ENCODE peak calls at places on chromosomes 6 and 20, in six cellular contexts. T is GM12878, Y is HepG2, S is upper lobe of left lung, A is A549, H is K562. I is an unnamed sample.

GRCh38 chr6:153117986-153118886 is 12.8 kb downstream of the RGS17 start:
- ATAC-seq in T (peak; percentile 97), Y (no peak), S (peak; percentile 53), A (peak; percentile 97), H (no peak), I (no peak)

GRCh38 chr6:4487538-4487937 is 288.7 kb upstream of the CDYL start:
- ATAC-seq in T (no peak), Y (no peak), S (no peak), A (no peak), H (no peak), I (no peak)

GRCh38 chr6:144115219-144115618 is 19.8 kb upstream of the SF3B5 start:
- ATAC-seq in T (no peak), Y (no peak), S (no peak), A (no peak), H (no peak), I (no peak)

GRCh38 chr6:15950962-15951569 is 177.8 kb upstream of the MYLIP start:
- ATAC-seq in T (peak; percentile 19), Y (no peak), S (no peak), A (no peak), H (no peak), I (no peak)

GRCh38 chr6:144156334-144156733 is 6.0 kb downstream of the STX11 start:
- ATAC-seq in T (peak; percentile 7), Y (no peak), S (peak; percentile 35), A (no peak), H (no peak), I (no peak)

GRCh38 chr6:18468162-18468843 is 81.2 kb downstream of the RNF144B start:
- ATAC-seq in T (no peak), Y (peak; percentile 96), S (no peak), A (no peak), H (no peak), I (no peak)

GRCh38 chr6:44051516-44051915 is 75.7 kb downstream of the MRPL14 start:
- ATAC-seq in T (no peak), Y (no peak), S (peak; percentile 82), A (peak; percentile 54), H (no peak), I (peak; percentile 40)

GRCh38 chr6:33029297-33030184 is 20.1 kb upstream of the HLA-DOA start:
- ATAC-seq in T (peak; percentile 89), Y (no peak), S (peak; percentile 94), A (peak; percentile 59), H (no peak), I (peak; percentile 87)

GRCh38 chr6:25556516-25556915 is 95.5 kb upstream of the SCGN start:
- ATAC-seq in T (peak; percentile 90), Y (peak; percentile 81), S (peak; percentile 79), A (peak; percentile 71), H (peak; percentile 93), I (no peak)

GRCh38 chr6:16343593-16343992 is 105.2 kb downstream of the GMPR start:
- ATAC-seq in T (no peak), Y (no peak), S (no peak), A (no peak), H (no peak), I (no peak)

GRCh38 chr20:57032847-57033246 is 233.6 kb downstream of the BMP7 start:
- ATAC-seq in T (no peak), Y (no peak), S (no peak), A (no peak), H (no peak), I (no peak)

GRCh38 chr6:166775180-166775922 is 148.3 kb upstream of the RPS6KA2 start:
- ATAC-seq in T (peak; percentile 94), Y (peak; percentile 83), S (peak; percentile 85), A (peak; percentile 74), H (peak; percentile 93), I (peak; percentile 37)

GRCh38 chr6:107231243-107231642 is 115.9 kb upstream of the BEND3 start:
- ATAC-seq in T (no peak), Y (no peak), S (no peak), A (no peak), H (no peak), I (no peak)

GRCh38 chr6:41036188-41036587 is 2.8 kb downstream of the UNC5CL start:
- ATAC-seq in T (no peak), Y (no peak), S (no peak), A (no peak), H (no peak), I (no peak)

GRCh38 chr6:36130672-36131516 is 581 bp downstream of the MAPK13 start:
- ATAC-seq in T (peak; percentile 72), Y (peak; percentile 76), S (peak; percentile 52), A (no peak), H (no peak), I (peak; percentile 29)

GRCh38 chr20:10953437-10953836 is 279.6 kb upstream of the JAG1 start:
- ATAC-seq in T (no peak), Y (no peak), S (no peak), A (no peak), H (no peak), I (no peak)

GRCh38 chr20:51417745-51418529 is 124.6 kb downstream of the NFATC2 start:
- ATAC-seq in T (no peak), Y (no peak), S (no peak), A (peak; percentile 34), H (no peak), I (no peak)

GRCh38 chr6:143039548-143039947 is 21.1 kb upstream of the AIG1 start:
- ATAC-seq in T (peak; percentile 85), Y (no peak), S (no peak), A (no peak), H (peak; percentile 12), I (no peak)

GRCh38 chr6:18148304-18149025 is 6.4 kb downstream of the TPMT start:
- ATAC-seq in T (no peak), Y (no peak), S (peak; percentile 82), A (peak; percentile 39), H (peak; percentile 38), I (no peak)

GRCh38 chr6:35087361-35088280 is 53.5 kb downstream of the TCP11 start:
- ATAC-seq in T (no peak), Y (no peak), S (peak; percentile 3), A (no peak), H (no peak), I (no peak)

GRCh38 chr6:15602144-15602543 is 60.7 kb downstream of the DTNBP1 start:
- ATAC-seq in T (no peak), Y (no peak), S (no peak), A (no peak), H (peak; percentile 79), I (no peak)

GRCh38 chr6:41729624-41730023 is 5.8 kb downstream of the TFEB start:
- ATAC-seq in T (no peak), Y (no peak), S (no peak), A (no peak), H (no peak), I (no peak)

GRCh38 chr6:44298864-44299263 is 14.3 kb downstream of the AARS2 start:
- ATAC-seq in T (no peak), Y (no peak), S (no peak), A (no peak), H (no peak), I (no peak)

GRCh38 chr6:108036884-108037283 is 37.7 kb downstream of the OSTM1 start:
- ATAC-seq in T (no peak), Y (no peak), S (no peak), A (no peak), H (no peak), I (no peak)

GRCh38 chr6:3063733-3064700 is 4.3 kb upstream of the RIPK1 start:
- ATAC-seq in T (peak; percentile 88), Y (peak; percentile 91), S (peak; percentile 96), A (peak; percentile 86), H (peak; percentile 91), I (peak; percentile 94)
- TF ChIP-seq POLR2A in T (peak; percentile 85), Y (peak; percentile 98), S (peak; percentile 99), A (peak; percentile 84), H (peak; percentile 95), I (peak; percentile 98)

GRCh38 chr20:671252-672030 is 4.2 kb downstream of the SCRT2 start:
- ATAC-seq in T (no peak), Y (no peak), S (no peak), A (no peak), H (peak; percentile 84), I (no peak)
- H3K4me3 ChIP-seq in T (no peak overlapping the region), Y (no peak overlapping the region), S (no peak overlapping the region), A (no peak overlapping the region), H (peak overlapping the region; percentile 11), I (no peak overlapping the region)

GRCh38 chr6:57315851-57316250 is 1.6 kb upstream of the PRIM2 start:
- ATAC-seq in T (no peak), Y (no peak), S (no peak), A (no peak), H (no peak), I (no peak)
- TF ChIP-seq EP300 in T (no peak), Y (no peak), S (no peak), A (no peak), H (no peak), I (no peak)

GRCh38 chr6:98957440-98957839 is 9.7 kb upstream of the FBXL4 start:
- ATAC-seq in T (no peak), Y (no peak), S (no peak), A (no peak), H (no peak), I (no peak)
- TF ChIP-seq POLR2A in T (no peak), Y (no peak), S (no peak), A (no peak), H (no peak), I (no peak)